ENCODE peak calls at places on chromosomes 3 and 15, in four cellular contexts. R is K562, U is SK-N-SH, J is H1. G is an unnamed sample.

GRCh38 chr3:194957743-194958240 is 272.1 kb downstream of the FAM43A start:
- DNase-seq in R (no peak), U (no peak), J (no peak), G (no peak)

GRCh38 chr3:36993326-36994283 is at the start of gene MLH1:
- DNase-seq in R (peak; percentile 100), U (peak; percentile 84), J (peak; percentile 53), G (peak; percentile 99)

GRCh38 chr15:58021332-58022230 is 43.9 kb downstream of the ALDH1A2 start:
- DNase-seq in R (no peak), U (no peak), J (no peak), G (no peak)

GRCh38 chr3:149224736-149225594 is 3.3 kb upstream of the CP start:
- DNase-seq in R (peak; percentile 22), U (peak; percentile 16), J (no peak), G (no peak)

GRCh38 chr3:134299185-134299887 is 48.7 kb upstream of the RYK start:
- DNase-seq in R (no peak), U (no peak), J (no peak), G (no peak)

GRCh38 chr3:195164573-195165263 is 106.2 kb downstream of the XXYLT1 start:
- DNase-seq in R (peak; percentile 67), U (no peak), J (no peak), G (no peak)

GRCh38 chr3:129938140-129938930 is 36.2 kb upstream of the TRH start:
- DNase-seq in R (no peak), U (no peak), J (no peak), G (no peak)

GRCh38 chr15:31802761-31803160 is 227.6 kb upstream of the CHRNA7 start:
- DNase-seq in R (no peak), U (no peak), J (no peak), G (no peak)

GRCh38 chr15:48471073-48471472 is 139.8 kb downstream of the DUT start:
- DNase-seq in R (no peak), U (no peak), J (no peak), G (no peak)

GRCh38 chr15:29183071-29183831 is 86.4 kb downstream of the NSMCE3 start:
- DNase-seq in R (no peak), U (no peak), J (no peak), G (no peak)

GRCh38 chr15:66923438-66923881 is 141.9 kb upstream of the SMAD3 start:
- DNase-seq in R (peak; percentile 59), U (peak; percentile 54), J (no peak), G (peak; percentile 82)

GRCh38 chr3:188026191-188026968 is 127.6 kb upstream of the LPP start:
- DNase-seq in R (no peak), U (no peak), J (no peak), G (no peak)

GRCh38 chr15:74278269-74278668 is 42.1 kb downstream of the CCDC33 start:
- DNase-seq in R (no peak), U (no peak), J (no peak), G (no peak)

GRCh38 chr15:40441736-40442531 is 1.2 kb downstream of the BAHD1 start:
- DNase-seq in R (peak; percentile 48), U (peak; percentile 77), J (no peak), G (peak; percentile 38)

GRCh38 chr15:75362642-75363249 is 5.7 kb downstream of the MAN2C1 start:
- DNase-seq in R (no peak), U (no peak), J (no peak), G (no peak)

GRCh38 chr15:84915011-84915958 is 30.8 kb downstream of the SLC28A1 start:
- DNase-seq in R (peak; percentile 89), U (peak; percentile 90), J (no peak), G (no peak)

GRCh38 chr3:196624907-196625306 is 14.6 kb upstream of the NRROS start:
- DNase-seq in R (no peak), U (no peak), J (no peak), G (no peak)
- TF ChIP-seq TEAD4 in R (no peak), U (no peak), J (no peak), G (no peak)

GRCh38 chr15:62456011-62456920 is 291.2 kb upstream of the C2CD4B start:
- DNase-seq in R (no peak), U (no peak), J (no peak), G (no peak)

GRCh38 chr15:62453979-62454378 is 288.9 kb upstream of the C2CD4B start:
- DNase-seq in R (no peak), U (no peak), J (no peak), G (no peak)

GRCh38 chr15:62454567-62455172 is 289.6 kb upstream of the C2CD4B start:
- DNase-seq in R (no peak), U (no peak), J (no peak), G (no peak)

GRCh38 chr15:62457100-62457499 is 292.0 kb upstream of the C2CD4B start:
- DNase-seq in R (no peak), U (peak; percentile 25), J (no peak), G (no peak)

GRCh38 chr15:62455441-62455921 is 290.4 kb upstream of the C2CD4B start:
- DNase-seq in R (no peak), U (peak; percentile 32), J (no peak), G (no peak)
- TF ChIP-seq TEAD4 in R (no peak), U (no peak), J (no peak), G (no peak)

GRCh38 chr3:137347817-137348368 is 390.1 kb downstream of the IL20RB start:
- DNase-seq in R (no peak), U (no peak), J (no peak), G (no peak)
- TF ChIP-seq TEAD4 in R (no peak), U (no peak), J (no peak), G (no peak)

GRCh38 chr3:122923611-122924010 is 104.0 kb downstream of the SEMA5B start:
- DNase-seq in R (no peak), U (no peak), J (no peak), G (no peak)

GRCh38 chr3:122919291-122919610 is 108.3 kb downstream of the SEMA5B start:
- DNase-seq in R (no peak), U (no peak), J (no peak), G (no peak)

GRCh38 chr3:122918576-122919290 is 108.8 kb downstream of the SEMA5B start:
- DNase-seq in R (no peak), U (no peak), J (no peak), G (no peak)

GRCh38 chr3:122920986-122921385 is 106.6 kb downstream of the SEMA5B start:
- DNase-seq in R (no peak), U (no peak), J (no peak), G (no peak)

DNA sequence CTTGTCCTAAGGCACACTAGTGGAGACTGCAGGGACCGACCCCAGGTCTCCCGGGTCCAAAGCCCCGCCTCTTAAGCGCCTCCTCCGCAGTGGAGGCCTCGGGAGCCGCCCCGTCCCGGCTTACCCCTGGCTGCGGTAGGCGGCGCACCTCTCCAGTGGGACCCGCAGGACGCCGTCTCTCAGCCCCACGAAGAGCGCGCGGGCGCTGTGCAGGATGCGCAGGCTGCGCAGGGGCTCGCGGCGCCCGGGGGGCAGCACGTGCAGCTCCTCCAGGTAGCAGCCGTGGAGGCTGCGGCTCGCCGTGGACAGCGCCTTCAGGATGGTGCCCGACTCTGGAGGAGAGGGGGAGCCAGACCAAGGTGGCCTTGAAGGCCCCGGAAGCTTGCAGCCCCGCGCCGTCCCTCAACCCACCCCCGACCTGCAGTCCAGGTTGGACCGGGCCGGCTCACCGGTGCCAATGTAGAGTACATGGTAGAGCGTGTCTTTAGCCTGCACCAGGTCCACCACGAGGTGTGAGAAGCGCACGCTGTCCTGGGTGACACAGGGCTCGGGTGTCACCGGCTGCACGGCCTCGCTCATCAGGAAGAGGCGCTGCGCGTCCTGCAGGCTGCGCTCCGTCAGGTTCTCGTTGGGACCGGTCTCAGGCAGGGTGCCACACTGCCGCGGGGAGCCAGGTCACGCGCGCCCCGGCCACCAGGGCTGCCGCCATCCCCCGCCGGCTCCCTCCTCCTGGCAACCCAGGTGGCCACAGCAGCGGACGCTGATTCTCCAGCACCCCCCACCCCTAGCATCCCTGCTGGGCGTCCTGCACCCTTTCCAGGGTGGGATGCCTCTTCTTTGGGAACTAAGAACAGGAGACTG is 105.5 kb downstream of the SEMA5B start:
- DNase-seq in R (peak; percentile 55), U (no peak), J (no peak), G (peak; percentile 76)
- TF ChIP-seq TEAD4 in R (no peak), U (no peak), J (no peak), G (no peak)

DNA sequence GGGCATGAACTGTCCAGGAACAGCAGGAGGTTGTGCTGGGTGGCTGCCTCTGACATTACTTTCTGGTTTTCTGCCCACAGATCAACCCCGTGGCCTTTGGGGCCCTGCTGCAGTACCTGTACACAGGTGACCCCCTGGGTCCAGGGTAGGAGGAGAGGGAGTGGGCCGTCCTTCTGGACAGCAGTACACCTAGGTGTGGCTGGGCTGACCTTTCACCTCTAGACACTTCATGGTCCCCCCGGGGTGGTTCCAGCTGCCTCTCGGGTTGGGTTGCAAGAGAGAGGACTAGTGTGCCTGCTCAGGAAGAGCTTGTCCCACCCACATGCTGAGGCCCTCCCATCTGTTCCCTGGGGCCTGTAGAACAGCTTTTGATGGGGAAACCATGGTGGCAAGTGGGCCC is 3.7 kb downstream of the ABTB1 start:
- DNase-seq in R (no peak), U (no peak), J (no peak), G (peak; percentile 4)
- TF ChIP-seq TEAD4 in R (no peak), U (no peak), J (no peak), G (no peak)

DNA sequence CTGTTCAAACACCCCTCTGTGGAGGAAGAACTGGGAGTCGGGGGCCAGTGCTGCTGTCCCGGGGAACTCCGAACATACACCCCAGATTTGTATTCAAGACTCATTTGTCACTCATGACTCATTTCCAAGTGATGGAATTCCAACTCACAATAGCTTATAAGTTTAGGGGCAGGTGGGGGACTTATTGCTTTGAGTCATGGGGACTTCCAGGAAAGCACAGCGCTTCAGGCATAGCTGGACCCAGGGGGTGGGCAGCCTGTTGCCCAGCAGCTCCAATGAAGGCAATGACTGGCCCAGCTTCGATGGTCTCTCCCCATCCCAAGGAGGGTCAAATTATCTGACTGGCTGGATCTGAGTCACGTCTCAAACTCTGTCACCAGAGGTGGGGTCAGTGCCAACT is 72.4 kb downstream of the TM2D3 start:
- DNase-seq in R (no peak), U (no peak), J (no peak), G (no peak)
- TF ChIP-seq TEAD4 in R (no peak), U (no peak), J (no peak), G (no peak)

GRCh38 chr3:158909870-158910269 is 108.0 kb downstream of the MFSD1 start:
- DNase-seq in R (no peak), U (no peak), J (no peak), G (no peak)

GRCh38 chr3:158911586-158911985 is 109.7 kb downstream of the MFSD1 start:
- DNase-seq in R (no peak), U (no peak), J (no peak), G (no peak)

GRCh38 chr3:158908187-158908762 is 106.4 kb downstream of the MFSD1 start:
- DNase-seq in R (no peak), U (no peak), J (no peak), G (no peak)

GRCh38 chr3:158912621-158913020 is 110.8 kb downstream of the MFSD1 start:
- DNase-seq in R (no peak), U (no peak), J (no peak), G (no peak)

GRCh38 chr3:158912188-158912587 is 110.3 kb downstream of the MFSD1 start:
- DNase-seq in R (peak; percentile 25), U (no peak), J (no peak), G (no peak)
- TF ChIP-seq TEAD4 in R (no peak), U (no peak), J (no peak), G (no peak)